ENCODE peak calls at places on chromosomes 16 and 17, in five cellular contexts. One of them, this sample, is unnamed.

GRCh38 chr16:86432048-86432447 is 78.3 kb upstream of the FOXF1 start:
- DNase-seq in activated CD8-positive, alpha-beta T cell treated with anti-CD3 and anti-CD28 coated beads for 36 hours: no peak
- DNase-seq in breast epithelium: no peak
- DNase-seq in GF-D8: no peak
- DNase-seq in brain microvascular endothelial cell: no peak
- DNase-seq in this sample: no peak

GRCh38 chr17:27846042-27846655 is 45.8 kb upstream of the NOS2 start:
- DNase-seq in activated CD8-positive, alpha-beta T cell treated with anti-CD3 and anti-CD28 coated beads for 36 hours: peak
- DNase-seq in breast epithelium: no peak
- DNase-seq in GF-D8: no peak
- DNase-seq in brain microvascular endothelial cell: no peak
- DNase-seq in this sample: no peak

GRCh38 chr17:28612936-28613872 is 781 bp downstream of the RSKR start:
- DNase-seq in activated CD8-positive, alpha-beta T cell treated with anti-CD3 and anti-CD28 coated beads for 36 hours: peak
- DNase-seq in breast epithelium: no peak
- DNase-seq in GF-D8: no peak
- DNase-seq in brain microvascular endothelial cell: peak
- DNase-seq in this sample: peak

GRCh38 chr17:12865769-12866168 is 76.5 kb downstream of the ARHGAP44 start:
- DNase-seq in activated CD8-positive, alpha-beta T cell treated with anti-CD3 and anti-CD28 coated beads for 36 hours: no peak
- DNase-seq in breast epithelium: no peak
- DNase-seq in GF-D8: no peak
- DNase-seq in brain microvascular endothelial cell: no peak
- DNase-seq in this sample: no peak

GRCh38 chr16:85347213-85347591 is 234.9 kb upstream of the CIBAR2 start:
- DNase-seq in activated CD8-positive, alpha-beta T cell treated with anti-CD3 and anti-CD28 coated beads for 36 hours: peak
- DNase-seq in breast epithelium: no peak
- DNase-seq in GF-D8: peak
- DNase-seq in brain microvascular endothelial cell: no peak
- DNase-seq in this sample: no peak

GRCh38 chr17:78658281-78658785 is 81.1 kb upstream of the DNAH17 start:
- DNase-seq in activated CD8-positive, alpha-beta T cell treated with anti-CD3 and anti-CD28 coated beads for 36 hours: no peak
- DNase-seq in breast epithelium: no peak
- DNase-seq in GF-D8: no peak
- DNase-seq in brain microvascular endothelial cell: peak
- DNase-seq in this sample: no peak

GRCh38 chr16:86158688-86159360 is 259.9 kb downstream of the IRF8 start:
- DNase-seq in activated CD8-positive, alpha-beta T cell treated with anti-CD3 and anti-CD28 coated beads for 36 hours: no peak
- DNase-seq in breast epithelium: no peak
- DNase-seq in GF-D8: no peak
- DNase-seq in brain microvascular endothelial cell: no peak
- DNase-seq in this sample: no peak

GRCh38 chr17:45405250-45406086 is 27.2 kb downstream of the ARHGAP27 start:
- DNase-seq in activated CD8-positive, alpha-beta T cell treated with anti-CD3 and anti-CD28 coated beads for 36 hours: peak
- DNase-seq in breast epithelium: no peak
- DNase-seq in GF-D8: no peak
- DNase-seq in brain microvascular endothelial cell: no peak
- DNase-seq in this sample: no peak

GRCh38 chr17:40526668-40527067 is 25.2 kb upstream of the TNS4 start:
- DNase-seq in activated CD8-positive, alpha-beta T cell treated with anti-CD3 and anti-CD28 coated beads for 36 hours: no peak
- DNase-seq in breast epithelium: no peak
- DNase-seq in GF-D8: no peak
- DNase-seq in brain microvascular endothelial cell: no peak
- DNase-seq in this sample: no peak

GRCh38 chr17:57662644-57663308 is 82.3 kb downstream of the CCDC182 start:
- DNase-seq in activated CD8-positive, alpha-beta T cell treated with anti-CD3 and anti-CD28 coated beads for 36 hours: peak
- DNase-seq in breast epithelium: peak
- DNase-seq in GF-D8: no peak
- DNase-seq in brain microvascular endothelial cell: peak
- DNase-seq in this sample: peak

GRCh38 chr17:58191259-58191896 is 1.1 kb upstream of the EPX start:
- DNase-seq in activated CD8-positive, alpha-beta T cell treated with anti-CD3 and anti-CD28 coated beads for 36 hours: no peak
- DNase-seq in breast epithelium: no peak
- DNase-seq in GF-D8: peak
- DNase-seq in brain microvascular endothelial cell: no peak
- DNase-seq in this sample: no peak

GRCh38 chr16:35447010-35447558 is 1987.7 kb downstream of the TP53TG3F start:
- DNase-seq in activated CD8-positive, alpha-beta T cell treated with anti-CD3 and anti-CD28 coated beads for 36 hours: no peak
- DNase-seq in breast epithelium: no peak
- DNase-seq in GF-D8: no peak
- DNase-seq in brain microvascular endothelial cell: no peak
- DNase-seq in this sample: no peak

GRCh38 chr17:19897901-19898300 is 30.2 kb upstream of the ULK2 start:
- DNase-seq in activated CD8-positive, alpha-beta T cell treated with anti-CD3 and anti-CD28 coated beads for 36 hours: no peak
- DNase-seq in breast epithelium: no peak
- DNase-seq in GF-D8: no peak
- DNase-seq in brain microvascular endothelial cell: peak
- DNase-seq in this sample: no peak

GRCh38 chr17:28895794-28896447 is 1.6 kb downstream of the FLOT2 start:
- DNase-seq in activated CD8-positive, alpha-beta T cell treated with anti-CD3 and anti-CD28 coated beads for 36 hours: no peak
- DNase-seq in breast epithelium: no peak
- DNase-seq in GF-D8: no peak
- DNase-seq in brain microvascular endothelial cell: no peak
- DNase-seq in this sample: no peak

GRCh38 chr16:50302472-50303005 is 36.2 kb downstream of the ADCY7 start:
- DNase-seq in activated CD8-positive, alpha-beta T cell treated with anti-CD3 and anti-CD28 coated beads for 36 hours: no peak
- DNase-seq in breast epithelium: no peak
- DNase-seq in GF-D8: no peak
- DNase-seq in brain microvascular endothelial cell: no peak
- DNase-seq in this sample: no peak

GRCh38 chr16:55632259-55632658 is 23.5 kb upstream of the SLC6A2 start:
- DNase-seq in activated CD8-positive, alpha-beta T cell treated with anti-CD3 and anti-CD28 coated beads for 36 hours: no peak
- DNase-seq in breast epithelium: no peak
- DNase-seq in GF-D8: no peak
- DNase-seq in brain microvascular endothelial cell: no peak
- DNase-seq in this sample: no peak

GRCh38 chr17:42782402-42783061 is 2.1 kb downstream of the WNK4 start:
- DNase-seq in activated CD8-positive, alpha-beta T cell treated with anti-CD3 and anti-CD28 coated beads for 36 hours: no peak
- DNase-seq in breast epithelium: no peak
- DNase-seq in GF-D8: no peak
- DNase-seq in brain microvascular endothelial cell: no peak
- DNase-seq in this sample: no peak

GRCh38 chr16:53680756-53681155 is 22.9 kb downstream of the RPGRIP1L start:
- DNase-seq in activated CD8-positive, alpha-beta T cell treated with anti-CD3 and anti-CD28 coated beads for 36 hours: no peak
- DNase-seq in breast epithelium: no peak
- DNase-seq in GF-D8: no peak
- DNase-seq in brain microvascular endothelial cell: no peak
- DNase-seq in this sample: no peak

GRCh38 chr17:63774141-63774981 is at the start of gene DDX42:
- DNase-seq in activated CD8-positive, alpha-beta T cell treated with anti-CD3 and anti-CD28 coated beads for 36 hours: no peak
- DNase-seq in breast epithelium: peak
- DNase-seq in GF-D8: no peak
- DNase-seq in brain microvascular endothelial cell: peak
- DNase-seq in this sample: no peak

GRCh38 chr16:27639588-27640276 is 89.8 kb downstream of the KATNIP start:
- DNase-seq in activated CD8-positive, alpha-beta T cell treated with anti-CD3 and anti-CD28 coated beads for 36 hours: peak
- DNase-seq in breast epithelium: no peak
- DNase-seq in GF-D8: peak
- DNase-seq in brain microvascular endothelial cell: peak
- DNase-seq in this sample: peak

GRCh38 chr17:1561420-1562177 is 993 bp downstream of the PITPNA start:
- DNase-seq in activated CD8-positive, alpha-beta T cell treated with anti-CD3 and anti-CD28 coated beads for 36 hours: peak
- DNase-seq in breast epithelium: no peak
- DNase-seq in GF-D8: no peak
- DNase-seq in brain microvascular endothelial cell: no peak
- DNase-seq in this sample: no peak

GRCh38 chr17:11925271-11926021 is 71.8 kb downstream of the ZNF18 start:
- DNase-seq in activated CD8-positive, alpha-beta T cell treated with anti-CD3 and anti-CD28 coated beads for 36 hours: no peak
- DNase-seq in breast epithelium: no peak
- DNase-seq in GF-D8: no peak
- DNase-seq in brain microvascular endothelial cell: no peak
- DNase-seq in this sample: no peak

GRCh38 chr17:15409721-15410247 is 57.6 kb downstream of the CDRT4 start:
- DNase-seq in activated CD8-positive, alpha-beta T cell treated with anti-CD3 and anti-CD28 coated beads for 36 hours: no peak
- DNase-seq in breast epithelium: peak
- DNase-seq in GF-D8: no peak
- DNase-seq in brain microvascular endothelial cell: peak
- DNase-seq in this sample: peak